ENCODE peak calls at places on chromosome 7, in seven cellular contexts. One of them, this sample, is unnamed.

GRCh38 chr7:117272360-117272759 is 50.5 kb downstream of the WNT2 start:
- DNase-seq in AG08395: no peak
- DNase-seq in cerebellar cortex: no peak
- DNase-seq in head of caudate nucleus: no peak
- DNase-seq in GM19239: no peak
- DNase-seq in HS-27A: no peak
- DNase-seq in NCI-H1417: no peak
- DNase-seq in this sample: no peak

GRCh38 chr7:116670409-116671036 is 1.5 kb upstream of the MET start:
- DNase-seq in AG08395: no peak
- DNase-seq in cerebellar cortex: no peak
- DNase-seq in head of caudate nucleus: no peak
- DNase-seq in GM19239: no peak
- DNase-seq in HS-27A: no peak
- DNase-seq in NCI-H1417: no peak
- DNase-seq in this sample: peak

GRCh38 chr7:45074738-45075644 is 13.8 kb downstream of the NACAD start:
- DNase-seq in AG08395: no peak
- DNase-seq in cerebellar cortex: no peak
- DNase-seq in head of caudate nucleus: no peak
- DNase-seq in GM19239: no peak
- DNase-seq in HS-27A: no peak
- DNase-seq in NCI-H1417: no peak
- DNase-seq in this sample: no peak

GRCh38 chr7:85001493-85002345 is 185.1 kb downstream of the SEMA3D start:
- DNase-seq in AG08395: no peak
- DNase-seq in cerebellar cortex: no peak
- DNase-seq in head of caudate nucleus: no peak
- DNase-seq in GM19239: no peak
- DNase-seq in HS-27A: no peak
- DNase-seq in NCI-H1417: no peak
- DNase-seq in this sample: no peak

GRCh38 chr7:99740573-99741437 is 5.8 kb upstream of the CYP3A7 start:
- DNase-seq in AG08395: peak
- DNase-seq in cerebellar cortex: no peak
- DNase-seq in head of caudate nucleus: no peak
- DNase-seq in GM19239: no peak
- DNase-seq in HS-27A: no peak
- DNase-seq in NCI-H1417: no peak
- DNase-seq in this sample: peak

GRCh38 chr7:90401989-90402388 is 1.3 kb upstream of the CLDN12 start:
- DNase-seq in AG08395: no peak
- DNase-seq in cerebellar cortex: no peak
- DNase-seq in head of caudate nucleus: no peak
- DNase-seq in GM19239: no peak
- DNase-seq in HS-27A: no peak
- DNase-seq in NCI-H1417: peak
- DNase-seq in this sample: no peak

GRCh38 chr7:133044722-133045473 is 37.0 kb downstream of the CHCHD3 start:
- DNase-seq in AG08395: no peak
- DNase-seq in cerebellar cortex: no peak
- DNase-seq in head of caudate nucleus: no peak
- DNase-seq in GM19239: no peak
- DNase-seq in HS-27A: no peak
- DNase-seq in NCI-H1417: no peak
- DNase-seq in this sample: no peak

GRCh38 chr7:50644586-50644985 is 79.4 kb upstream of the DDC start:
- DNase-seq in AG08395: no peak
- DNase-seq in cerebellar cortex: no peak
- DNase-seq in head of caudate nucleus: no peak
- DNase-seq in GM19239: no peak
- DNase-seq in HS-27A: no peak
- DNase-seq in NCI-H1417: no peak
- DNase-seq in this sample: no peak

GRCh38 chr7:33108931-33109757 is at the start of gene RP9:
- DNase-seq in AG08395: peak
- DNase-seq in cerebellar cortex: peak
- DNase-seq in head of caudate nucleus: peak
- DNase-seq in GM19239: peak
- DNase-seq in HS-27A: no peak
- DNase-seq in NCI-H1417: peak
- DNase-seq in this sample: peak

GRCh38 chr7:39291644-39292411 is 274.4 kb upstream of the YAE1 start:
- DNase-seq in AG08395: no peak
- DNase-seq in cerebellar cortex: no peak
- DNase-seq in head of caudate nucleus: no peak
- DNase-seq in GM19239: no peak
- DNase-seq in HS-27A: no peak
- DNase-seq in NCI-H1417: no peak
- DNase-seq in this sample: no peak

GRCh38 chr7:676246-676971 is 50.1 kb upstream of the DNAAF5 start:
- DNase-seq in AG08395: no peak
- DNase-seq in cerebellar cortex: no peak
- DNase-seq in head of caudate nucleus: peak
- DNase-seq in GM19239: no peak
- DNase-seq in HS-27A: no peak
- DNase-seq in NCI-H1417: no peak
- DNase-seq in this sample: no peak

This sample was measured in HFFc6.